ENCODE peak calls at places on chromosomes 1 and 21, in ten cellular contexts. D, W, M, L, K, H, Y, U, A and R are unnamed samples.

GRCh38 chr1:1173793-1174415 is at the start of gene TTLL10:
- DNase-seq in D (peak; percentile 58), W (peak; percentile 83), M (no peak), L (peak; percentile 35), K (peak; percentile 42), H (peak; percentile 13), Y (no peak), U (no peak), A (no peak), R (peak; percentile 66)

GRCh38 chr1:24886241-24886640 is 43.8 kb downstream of the RUNX3 start:
- DNase-seq in D (peak; percentile 24), W (no peak), M (no peak), L (no peak), K (no peak), H (no peak), Y (no peak), U (no peak), A (no peak), R (no peak)

GRCh38 chr1:116763787-116764465 is 9.7 kb downstream of the CD2 start:
- DNase-seq in D (no peak), W (peak; percentile 77), M (peak; percentile 22), L (peak; percentile 41), K (no peak), H (peak; percentile 60), Y (peak; percentile 31), U (no peak), A (no peak), R (no peak)

GRCh38 chr1:87149166-87150065 is 179.3 kb upstream of the LMO4 start:
- DNase-seq in D (no peak), W (peak; percentile 86), M (no peak), L (no peak), K (no peak), H (no peak), Y (no peak), U (peak; percentile 45), A (peak; percentile 55), R (no peak)

GRCh38 chr1:34162852-34163766 is 1.9 kb downstream of the CSMD2 start:
- DNase-seq in D (peak; percentile 75), W (peak; percentile 93), M (peak; percentile 93), L (peak; percentile 77), K (no peak), H (peak; percentile 75), Y (peak; percentile 68), U (peak; percentile 93), A (peak; percentile 40), R (no peak)

GRCh38 chr1:97433520-97434175 is 487.2 kb downstream of the DPYD start:
- DNase-seq in D (no peak), W (peak; percentile 73), M (no peak), L (no peak), K (no peak), H (no peak), Y (no peak), U (peak; percentile 86), A (peak; percentile 72), R (no peak)

GRCh38 chr1:230303822-230304221 is 122.3 kb downstream of the PGBD5 start:
- DNase-seq in D (no peak), W (peak; percentile 77), M (no peak), L (no peak), K (no peak), H (no peak), Y (no peak), U (no peak), A (peak; percentile 32), R (no peak)

GRCh38 chr1:227996187-227996950 is 10.4 kb upstream of the WNT3A start:
- DNase-seq in D (no peak), W (peak; percentile 17), M (no peak), L (no peak), K (no peak), H (peak; percentile 4), Y (no peak), U (no peak), A (no peak), R (no peak)

GRCh38 chr1:53326598-53327182 is 1.2 kb downstream of the LRP8 start:
- DNase-seq in D (peak; percentile 54), W (peak; percentile 85), M (peak; percentile 68), L (peak; percentile 50), K (no peak), H (no peak), Y (peak; percentile 79), U (no peak), A (no peak), R (no peak)

GRCh38 chr1:219660666-219661463 is 48.0 kb upstream of the ZC3H11B start:
- DNase-seq in D (peak; percentile 86), W (no peak), M (peak; percentile 34), L (peak; percentile 94), K (no peak), H (peak; percentile 88), Y (peak; percentile 84), U (peak; percentile 95), A (peak; percentile 75), R (no peak)

GRCh38 chr1:51644533-51645197 is 27.8 kb downstream of the OSBPL9 start:
- DNase-seq in D (no peak), W (peak; percentile 45), M (peak; percentile 43), L (no peak), K (no peak), H (no peak), Y (no peak), U (peak; percentile 86), A (peak; percentile 52), R (no peak)

GRCh38 chr1:116910379-116911165 is 856 bp downstream of the PTGFRN start:
- DNase-seq in D (peak; percentile 72), W (peak; percentile 77), M (no peak), L (peak; percentile 49), K (peak; percentile 40), H (peak; percentile 64), Y (no peak), U (peak; percentile 28), A (no peak), R (peak; percentile 34)

GRCh38 chr21:35616090-35616489 is 444.2 kb downstream of the SETD4 start:
- DNase-seq in D (no peak), W (no peak), M (no peak), L (no peak), K (no peak), H (no peak), Y (no peak), U (peak; percentile 75), A (no peak), R (no peak)

GRCh38 chr1:187229496-187229895 is 400.7 kb downstream of the PLA2G4A start:
- DNase-seq in D (no peak), W (no peak), M (no peak), L (no peak), K (no peak), H (no peak), Y (no peak), U (no peak), A (no peak), R (no peak)

GRCh38 chr1:156797212-156797871 is 19.3 kb downstream of the SH2D2A start:
- DNase-seq in D (no peak), W (no peak), M (no peak), L (peak; percentile 55), K (peak; percentile 42), H (peak; percentile 34), Y (peak; percentile 72), U (peak; percentile 55), A (no peak), R (peak; percentile 65)

GRCh38 chr1:79874289-79874688 is 867.8 kb upstream of the ADGRL4 start:
- DNase-seq in D (no peak), W (peak; percentile 35), M (no peak), L (no peak), K (no peak), H (no peak), Y (no peak), U (no peak), A (no peak), R (no peak)

GRCh38 chr1:1291611-1292441 is 11.6 kb downstream of the SCNN1D start:
- DNase-seq in D (peak; percentile 78), W (peak; percentile 98), M (no peak), L (peak; percentile 83), K (peak; percentile 66), H (peak; percentile 85), Y (peak; percentile 73), U (peak; percentile 43), A (no peak), R (peak; percentile 77)

GRCh38 chr1:24999906-25000305 is 69.8 kb upstream of the RUNX3 start:
- DNase-seq in D (peak; percentile 37), W (no peak), M (no peak), L (no peak), K (no peak), H (no peak), Y (no peak), U (no peak), A (no peak), R (no peak)

GRCh38 chr1:161885013-161885412 is 118.9 kb downstream of the ATF6 start:
- DNase-seq in D (no peak), W (no peak), M (peak; percentile 3), L (no peak), K (no peak), H (no peak), Y (no peak), U (peak; percentile 94), A (peak; percentile 97), R (no peak)

GRCh38 chr1:22024485-22025367 is 23.3 kb downstream of the CELA3A start:
- DNase-seq in D (peak; percentile 68), W (peak; percentile 86), M (peak; percentile 41), L (peak; percentile 69), K (peak; percentile 55), H (peak; percentile 31), Y (peak; percentile 76), U (peak; percentile 85), A (peak; percentile 67), R (peak; percentile 65)

GRCh38 chr1:188689542-188689941 is 1788.1 kb downstream of the BRINP3 start:
- DNase-seq in D (no peak), W (no peak), M (peak; percentile 18), L (peak; percentile 22), K (no peak), H (no peak), Y (no peak), U (peak; percentile 66), A (no peak), R (no peak)

GRCh38 chr21:36210779-36211659 is 54.4 kb downstream of the DOP1B start:
- DNase-seq in D (no peak), W (no peak), M (no peak), L (no peak), K (no peak), H (no peak), Y (no peak), U (no peak), A (no peak), R (no peak)

GRCh38 chr21:21624674-21625073 is 626.5 kb downstream of the NCAM2 start:
- DNase-seq in D (no peak), W (no peak), M (no peak), L (no peak), K (no peak), H (no peak), Y (no peak), U (peak; percentile 65), A (peak; percentile 45), R (no peak)

GRCh38 chr1:39825432-39825941 is 36.8 kb upstream of the BMP8B start:
- DNase-seq in D (no peak), W (no peak), M (no peak), L (no peak), K (no peak), H (no peak), Y (peak; percentile 63), U (no peak), A (no peak), R (no peak)